ENCODE peak calls at places on chromosomes 4 and X, in ten cellular contexts. Y is CD4-positive, CD25-positive, alpha-beta regulatory T cell; U is neuronal stem cell; C is endodermal cell; K is right cardiac atrium; P is Peyer's patch; V is ovary; W is small intestine; S is left ventricle myocardium inferior; L is mesendoderm. B is an unnamed sample.

GRCh38 chr4:71229477-71230257 is 109.2 kb upstream of the SLC4A4 start:
- DNase-seq in S (no peak), P (peak; percentile 51), U (peak; percentile 30), Y (no peak), W (peak; percentile 63), K (peak; percentile 47), C (peak; percentile 67), L (peak; percentile 66), V (no peak), B (no peak)

GRCh38 chrX:69618803-69619202 is 2.9 kb downstream of the EDA start:
- DNase-seq in W (peak; percentile 9), V (peak; percentile 30), P (no peak), Y (peak; percentile 46), K (no peak), U (no peak), C (no peak), L (peak; percentile 14), S (no peak), B (no peak)

GRCh38 chrX:11890843-11891514 is 132.9 kb downstream of the MSL3 start:
- DNase-seq in L (no peak), K (peak; percentile 69), C (no peak), Y (no peak), W (peak; percentile 49), S (peak; percentile 30), V (no peak), U (no peak), P (peak; percentile 50), B (no peak)

GRCh38 chr4:109041463-109041862 is 261.0 kb downstream of the COL25A1 start:
- DNase-seq in W (no peak), K (no peak), U (no peak), Y (no peak), S (no peak), P (no peak), L (no peak), C (no peak), V (no peak), B (no peak)

GRCh38 chr4:139603576-139604387 is 47.8 kb upstream of the SETD7 start:
- DNase-seq in V (peak; percentile 39), P (peak; percentile 57), U (peak; percentile 66), C (peak; percentile 85), S (no peak), K (no peak), L (peak; percentile 94), W (peak; percentile 66), Y (peak; percentile 66), B (peak; percentile 5)

GRCh38 chrX:153388722-153389459 is 12.3 kb downstream of the PNMA6E start:
- DNase-seq in W (no peak), L (no peak), Y (no peak), K (peak; percentile 29), C (peak; percentile 42), P (no peak), U (no peak), V (no peak), S (no peak), B (no peak)

GRCh38 chrX:123731258-123731986 is 1.4 kb downstream of the THOC2 start:
- DNase-seq in C (no peak), V (no peak), S (no peak), W (peak; percentile 8), P (no peak), L (peak; percentile 33), Y (peak; percentile 32), K (no peak), U (no peak), B (no peak)

GRCh38 chr4:153773236-153773690 is 13.4 kb upstream of the RNF175 start:
- DNase-seq in P (no peak), V (no peak), K (no peak), S (no peak), Y (no peak), U (no peak), L (peak; percentile 93), W (no peak), C (peak; percentile 80), B (no peak)

GRCh38 chrX:70508296-70508911 is 63.8 kb downstream of the DLG3 start:
- DNase-seq in S (no peak), W (no peak), L (peak; percentile 76), U (no peak), C (peak; percentile 71), Y (peak; percentile 48), P (no peak), K (no peak), V (no peak), B (no peak)

GRCh38 chr4:123350191-123350544 is 46.4 kb upstream of the SPRY1 start:
- DNase-seq in W (peak; percentile 82), L (peak; percentile 93), C (peak; percentile 88), V (no peak), S (no peak), K (no peak), P (peak; percentile 67), Y (peak; percentile 15), U (no peak), B (no peak)

GRCh38 chrX:71618303-71618721 is at the start of gene CXCR3:
- DNase-seq in C (no peak), W (no peak), L (no peak), V (no peak), U (no peak), S (peak; percentile 37), K (peak; percentile 63), P (peak; percentile 72), Y (peak; percentile 73), B (peak; percentile 32)

DNA sequence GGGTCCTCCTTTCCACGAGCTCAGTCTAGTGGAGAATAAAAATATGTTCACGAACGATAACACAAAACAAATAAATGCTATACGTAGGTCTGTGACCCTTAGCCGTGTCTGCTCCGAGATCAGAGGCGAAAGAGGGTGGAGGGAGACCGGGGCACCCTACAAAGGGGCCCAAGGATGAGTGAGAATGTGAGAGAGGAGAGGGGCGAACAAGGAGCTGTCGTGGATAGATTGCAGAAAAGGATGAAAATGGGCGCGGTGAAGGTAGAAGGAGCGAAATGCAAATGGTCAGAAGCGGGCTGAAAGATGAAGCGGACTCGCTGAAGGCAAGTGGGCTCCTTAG is 6.2 kb upstream of the ZBTB33 start:
- DNase-seq in V (no peak), U (no peak), S (no peak), C (no peak), P (no peak), Y (no peak), K (no peak), W (no peak), L (no peak), B (peak; percentile 5)
- H3K27ac ChIP-seq in V (peak overlapping the region; percentile 79), U (no peak overlapping the region), S (peak overlapping the region; percentile 93), C (no peak overlapping the region), P (peak overlapping the region; percentile 73), Y (peak overlapping the region; percentile 37), K (peak overlapping the region; percentile 98), W (peak overlapping the region; percentile 80), L (no peak overlapping the region), B (peak overlapping the region; percentile 77)

DNA sequence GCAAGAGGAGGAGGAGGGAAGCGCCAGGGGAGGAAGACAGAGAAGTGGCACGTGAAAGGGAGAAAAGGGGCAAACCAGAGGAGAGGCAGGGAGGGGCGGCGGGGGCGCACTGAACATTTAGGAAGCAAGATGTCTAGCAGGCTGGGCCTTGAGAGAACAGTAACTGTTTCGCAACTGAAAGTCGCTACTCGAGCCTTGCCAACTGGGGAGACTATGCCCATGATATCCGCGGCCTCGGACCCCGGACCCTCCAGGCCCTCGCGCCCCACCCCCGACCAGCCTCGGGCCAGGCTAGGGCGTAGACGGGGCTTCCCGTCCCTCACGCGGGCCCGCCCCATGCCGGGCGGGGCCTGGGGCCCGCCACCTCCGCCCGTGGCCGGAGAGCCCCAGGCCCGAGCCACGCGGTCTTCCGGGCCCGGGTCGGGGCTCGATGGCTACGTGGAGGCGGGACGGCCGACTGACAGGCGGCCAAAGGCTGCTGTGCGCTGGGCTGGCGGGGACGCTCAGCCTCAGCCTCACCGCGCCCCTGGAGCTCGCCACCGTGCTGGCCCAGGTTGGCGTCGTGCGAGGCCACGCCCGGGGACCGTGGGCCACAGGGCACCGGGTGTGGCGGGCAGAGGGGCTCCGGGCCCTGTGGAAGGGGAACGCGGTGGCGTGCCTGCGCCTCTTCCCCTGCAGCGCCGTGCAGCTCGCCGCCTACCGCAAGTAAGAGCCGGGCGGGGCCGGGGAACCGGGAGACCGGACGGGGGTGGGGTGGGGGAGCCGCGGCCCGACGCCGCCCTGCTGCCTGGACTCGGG is at the start of gene SLC25A43:
- DNase-seq in L (peak; percentile 37), P (peak; percentile 68), V (peak; percentile 47), U (no peak), K (peak; percentile 77), W (peak; percentile 66), Y (peak; percentile 34), C (peak; percentile 71), S (peak; percentile 31), B (peak; percentile 12)
- H3K27ac ChIP-seq in L (no peak within 1 kb of the TSS), P (peak within 1 kb of the TSS; percentile 93), V (peak within 1 kb of the TSS; percentile 60), U (no peak within 1 kb of the TSS), K (peak within 1 kb of the TSS; percentile 76), W (peak within 1 kb of the TSS; percentile 94), Y (peak within 1 kb of the TSS; percentile 33), C (no peak within 1 kb of the TSS), S (peak within 1 kb of the TSS; percentile 81), B (peak within 1 kb of the TSS; percentile 62)

GRCh38 chr4:99395595-99396364 is 39.4 kb downstream of the ADH7 start:
- DNase-seq in V (no peak), W (no peak), K (no peak), S (no peak), U (no peak), C (no peak), Y (no peak), L (no peak), P (no peak), B (no peak)
- H3K27ac ChIP-seq in V (peak overlapping the region; percentile 54), W (no peak overlapping the region), K (peak overlapping the region; percentile 72), S (peak overlapping the region; percentile 64), U (no peak overlapping the region), C (no peak overlapping the region), Y (no peak overlapping the region), L (no peak overlapping the region), P (peak overlapping the region; percentile 2), B (no peak overlapping the region)

GRCh38 chrX:46589977-46590723 is 16.6 kb downstream of the CHST7 start:
- DNase-seq in S (no peak), W (no peak), C (no peak), Y (peak; percentile 39), U (no peak), L (no peak), V (no peak), K (no peak), P (no peak), B (no peak)

GRCh38 chrX:46587158-46587557 is 13.6 kb downstream of the CHST7 start:
- DNase-seq in W (no peak), L (peak; percentile 34), S (no peak), C (no peak), K (no peak), P (no peak), V (no peak), Y (peak; percentile 35), U (no peak), B (no peak)

GRCh38 chrX:46588263-46588662 is 14.7 kb downstream of the CHST7 start:
- DNase-seq in C (peak; percentile 60), V (peak; percentile 50), U (no peak), W (no peak), P (peak; percentile 58), L (peak; percentile 52), Y (peak; percentile 77), S (peak; percentile 41), K (peak; percentile 63), B (peak; percentile 60)

GRCh38 chrX:46582964-46583363 is 9.4 kb downstream of the CHST7 start:
- DNase-seq in C (no peak), S (no peak), P (no peak), Y (no peak), L (no peak), U (no peak), K (no peak), W (no peak), V (no peak), B (no peak)

DNA sequence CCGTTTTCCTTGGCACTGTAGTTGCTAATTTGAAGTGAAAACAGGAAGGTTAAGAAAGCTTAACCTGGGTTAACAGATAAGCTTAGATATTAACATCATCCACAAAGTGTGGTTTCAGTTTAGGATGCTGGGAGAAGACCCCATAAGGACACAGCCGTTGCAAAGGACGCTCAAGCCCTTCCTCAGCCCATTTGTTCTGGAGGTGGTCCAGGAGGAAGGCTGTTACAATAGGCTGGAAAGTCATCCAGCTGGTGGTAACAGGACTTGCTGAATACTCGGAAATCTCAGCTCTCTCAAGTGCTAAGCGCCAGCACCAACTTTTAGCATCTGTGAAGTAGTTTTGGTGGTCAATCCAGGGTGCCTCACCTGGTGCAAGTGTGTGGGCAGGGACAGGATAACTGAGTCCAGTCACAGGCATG is 14.2 kb downstream of the CHST7 start:
- DNase-seq in C (peak; percentile 57), S (peak; percentile 17), K (no peak), U (no peak), P (no peak), W (no peak), V (no peak), L (peak; percentile 14), Y (no peak), B (no peak)
- H3K27ac ChIP-seq in C (no peak overlapping the region), S (peak overlapping the region; percentile 85), K (peak overlapping the region; percentile 86), U (no peak overlapping the region), P (peak overlapping the region; percentile 40), W (no peak overlapping the region), V (peak overlapping the region; percentile 36), L (peak overlapping the region; percentile 3), Y (peak overlapping the region; percentile 69), B (peak overlapping the region; percentile 42)